ENCODE peak calls at places on chromosomes 5 and 9, in four cellular contexts. E is heart left ventricle, I is AG04450, N is lower lobe of right lung. L is an unnamed sample.

GRCh38 chr5:32712463-32713395 is 1.6 kb downstream of the NPR3 start:
- DNase-seq in E (no peak), I (no peak), N (no peak), L (no peak)

GRCh38 chr9:75185585-75186170 is 97.4 kb downstream of the OSTF1 start:
- DNase-seq in E (peak; percentile 25), I (no peak), N (peak; percentile 54), L (no peak)

GRCh38 chr9:33619666-33620404 is 95.8 kb downstream of the ANKRD18B start:
- DNase-seq in E (no peak), I (peak; percentile 88), N (no peak), L (no peak)

GRCh38 chr9:36486933-36487481 is 85.7 kb upstream of the MELK start:
- DNase-seq in E (peak; percentile 66), I (no peak), N (peak; percentile 74), L (peak; percentile 67)

GRCh38 chr5:173529861-173530260 is 86.6 kb downstream of the BOD1 start:
- DNase-seq in E (no peak), I (no peak), N (no peak), L (no peak)

GRCh38 chr5:92861531-92862285 is 719.3 kb downstream of the NR2F1-AS1 start:
- DNase-seq in E (no peak), I (no peak), N (no peak), L (no peak)

GRCh38 chr9:77731930-77732329 is 83.8 kb upstream of the GNA14 start:
- DNase-seq in E (no peak), I (no peak), N (no peak), L (no peak)

GRCh38 chr9:108565651-108566378 is 290.0 kb downstream of the ACTL7B start:
- DNase-seq in E (peak; percentile 29), I (peak; percentile 81), N (no peak), L (no peak)

GRCh38 chr5:176732736-176733585 is 77.4 kb upstream of the UNC5A start:
- DNase-seq in E (no peak), I (no peak), N (peak; percentile 15), L (peak; percentile 13)

GRCh38 chr9:101995231-101995630 is 256.8 kb upstream of the GRIN3A start:
- DNase-seq in E (no peak), I (no peak), N (no peak), L (no peak)

GRCh38 chr9:33620738-33621439 is 96.8 kb downstream of the ANKRD18B start:
- DNase-seq in E (no peak), I (peak; percentile 55), N (no peak), L (no peak)

GRCh38 chr5:106121972-106122605 is 1548.6 kb downstream of the EFNA5 start:
- DNase-seq in E (no peak), I (no peak), N (no peak), L (no peak)

GRCh38 chr5:151051066-151051930 is 29.5 kb downstream of the TNIP1 start:
- DNase-seq in E (peak; percentile 84), I (peak; percentile 43), N (peak; percentile 86), L (peak; percentile 78)

GRCh38 chr5:151051931-151052608 is 28.8 kb downstream of the TNIP1 start:
- DNase-seq in E (no peak), I (no peak), N (no peak), L (no peak)

GRCh38 chr5:151052834-151053233 is 28.0 kb downstream of the TNIP1 start:
- DNase-seq in E (no peak), I (no peak), N (no peak), L (no peak)

GRCh38 chr5:151047814-151048425 is 27.5 kb downstream of the GPX3 start:
- DNase-seq in E (no peak), I (no peak), N (no peak), L (peak; percentile 55)

DNA sequence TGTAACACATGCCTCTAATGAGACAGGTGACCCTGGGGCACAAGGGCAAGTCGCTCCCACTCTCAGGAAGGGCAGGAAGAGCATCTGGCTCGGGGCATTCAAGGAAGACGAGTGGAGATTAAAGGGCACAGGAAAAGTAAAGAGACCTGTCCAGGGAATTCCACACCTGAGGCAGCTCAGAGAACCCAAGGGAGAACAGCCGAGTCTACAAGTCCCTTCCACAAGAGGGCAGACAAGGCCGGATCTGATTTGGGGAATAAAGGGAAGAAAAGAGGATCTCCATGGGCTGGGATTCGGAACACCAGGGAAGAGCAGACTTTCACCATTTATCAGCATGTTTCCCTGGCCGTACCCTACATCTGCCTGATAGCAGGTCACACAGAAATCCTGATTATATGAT is 28.1 kb downstream of the GPX3 start:
- DNase-seq in E (no peak), I (no peak), N (no peak), L (peak; percentile 23)
- TF ChIP-seq CTCF in E (no peak), I (peak; percentile 43), N (no peak), L (peak; percentile 18)

GRCh38 chr5:115389074-115389798 is 92.8 kb upstream of the CCDC112 start:
- DNase-seq in E (no peak), I (no peak), N (no peak), L (no peak)
- H3K27ac ChIP-seq in E (no peak overlapping the region), I (no peak overlapping the region), N (no peak overlapping the region), L (no peak overlapping the region)

GRCh38 chr5:169574147-169574646 is 9.4 kb upstream of the SPDL1 start:
- DNase-seq in E (no peak), I (no peak), N (no peak), L (no peak)

GRCh38 chr5:169580964-169581363 is 2.6 kb upstream of the SPDL1 start:
- DNase-seq in E (no peak), I (no peak), N (no peak), L (no peak)

GRCh38 chr5:169581580-169582227 is 1.9 kb upstream of the SPDL1 start:
- DNase-seq in E (peak; percentile 40), I (no peak), N (no peak), L (peak; percentile 47)

GRCh38 chr5:169576181-169576598 is 7.4 kb upstream of the SPDL1 start:
- DNase-seq in E (no peak), I (peak; percentile 34), N (no peak), L (no peak)

GRCh38 chr5:169577966-169578365 is 5.6 kb upstream of the SPDL1 start:
- DNase-seq in E (no peak), I (no peak), N (no peak), L (no peak)
- TF ChIP-seq CTCF in E (peak; percentile 18), I (peak; percentile 25), N (peak; percentile 12), L (no peak)

GRCh38 chr9:128634111-128634510 is 22.5 kb downstream of the DYNC2I2 start:
- DNase-seq in E (no peak), I (no peak), N (no peak), L (peak; percentile 45)

GRCh38 chr9:128634651-128635262 is 21.9 kb downstream of the DYNC2I2 start:
- DNase-seq in E (peak; percentile 38), I (no peak), N (no peak), L (peak; percentile 65)

GRCh38 chr9:128636024-128636390 is 20.6 kb downstream of the DYNC2I2 start:
- DNase-seq in E (peak; percentile 76), I (no peak), N (peak; percentile 88), L (peak; percentile 97)

GRCh38 chr9:128636556-128637530 is 19.8 kb downstream of the DYNC2I2 start:
- DNase-seq in E (no peak), I (no peak), N (no peak), L (peak; percentile 57)

GRCh38 chr9:128635266-128636023 is 21.2 kb downstream of the DYNC2I2 start:
- DNase-seq in E (peak; percentile 86), I (peak; percentile 89), N (peak; percentile 95), L (peak; percentile 91)
- H3K27ac ChIP-seq in E (peak overlapping the region; percentile 93), I (peak overlapping the region; percentile 89), N (peak overlapping the region; percentile 97), L (peak overlapping the region; percentile 48)

GRCh38 chr9:15423328-15423985 is 781 bp downstream of the SNAPC3 start:
- DNase-seq in E (no peak), I (no peak), N (no peak), L (no peak)
- TF ChIP-seq CTCF in E (peak; percentile 11), I (peak; percentile 50), N (no peak), L (no peak)

GRCh38 chr5:80242849-80243248 is 13.0 kb downstream of the SERINC5 start:
- DNase-seq in E (no peak), I (no peak), N (no peak), L (no peak)

GRCh38 chr5:80246995-80247729 is 8.7 kb downstream of the SERINC5 start:
- DNase-seq in E (peak; percentile 48), I (no peak), N (peak; percentile 55), L (peak; percentile 59)

GRCh38 chr5:80240368-80240986 is 15.4 kb downstream of the SERINC5 start:
- DNase-seq in E (no peak), I (no peak), N (no peak), L (no peak)

GRCh38 chr5:80245986-80246781 is 9.7 kb downstream of the SERINC5 start:
- DNase-seq in E (no peak), I (no peak), N (no peak), L (no peak)

GRCh38 chr5:80243567-80243966 is 12.3 kb downstream of the SERINC5 start:
- DNase-seq in E (no peak), I (no peak), N (no peak), L (no peak)
- H3K27ac ChIP-seq in E (no peak overlapping the region), I (no peak overlapping the region), N (no peak overlapping the region), L (no peak overlapping the region)

DNA sequence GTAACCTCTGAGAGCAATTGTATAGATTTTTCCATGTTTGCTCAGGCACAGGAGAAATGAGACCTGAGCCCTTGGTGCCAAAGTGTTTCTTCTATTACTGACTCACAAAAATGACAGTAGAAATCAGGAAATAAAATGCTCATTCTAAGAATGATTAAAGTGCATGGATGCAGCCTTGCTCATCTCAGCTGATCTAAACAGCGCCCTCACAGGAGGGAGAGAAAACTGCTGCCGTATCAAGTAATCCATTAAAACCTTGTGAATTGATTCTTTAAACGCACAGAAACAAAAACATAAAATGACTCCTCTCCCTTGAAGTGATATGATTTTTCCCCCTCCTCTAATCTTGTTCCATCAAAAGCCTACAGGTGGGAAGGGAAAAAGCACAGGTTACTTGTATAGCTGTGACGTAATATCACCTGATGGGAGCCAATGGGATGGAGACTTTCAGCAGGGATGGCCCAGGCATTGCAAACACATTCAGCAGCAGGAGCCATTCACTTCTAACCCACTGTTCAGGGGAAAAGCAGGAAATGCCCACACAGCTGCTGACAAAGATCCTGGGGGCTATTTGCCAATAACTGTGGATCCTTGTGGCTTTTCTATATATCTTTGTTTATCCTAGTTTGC is 76.7 kb downstream of the PLCXD3 start:
- DNase-seq in E (no peak), I (no peak), N (no peak), L (no peak)
- TF ChIP-seq CTCF in E (peak; percentile 38), I (peak; percentile 52), N (no peak), L (peak; percentile 29)

DNA sequence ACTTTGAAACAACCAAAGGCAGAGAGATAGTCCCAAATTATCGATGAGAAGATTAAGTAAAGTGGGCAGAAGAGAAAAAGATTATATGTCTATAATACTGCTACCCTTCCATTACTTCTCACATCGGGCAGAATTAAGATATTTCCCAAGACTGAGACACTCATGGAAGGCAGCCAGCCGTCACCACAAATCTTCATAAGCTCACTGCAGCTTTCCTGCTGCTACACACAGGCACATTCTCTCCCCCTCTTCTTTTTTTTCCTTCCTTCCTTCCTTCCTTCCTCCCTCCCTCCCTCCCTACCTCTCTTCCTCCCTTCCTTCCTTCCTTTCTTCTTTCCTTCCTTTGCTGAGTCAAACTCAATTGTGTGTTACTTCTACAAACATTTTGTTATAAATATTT is 58.7 kb upstream of the SPATA31C2 start:
- DNase-seq in E (no peak), I (peak; percentile 23), N (no peak), L (no peak)
- H3K27ac ChIP-seq in E (no peak overlapping the region), I (no peak overlapping the region), N (no peak overlapping the region), L (no peak overlapping the region)

GRCh38 chr5:173639-174600 is 17.4 kb upstream of the LRRC14B start:
- DNase-seq in E (no peak), I (no peak), N (no peak), L (peak; percentile 31)

GRCh38 chr5:172421-172820 is 18.9 kb upstream of the LRRC14B start:
- DNase-seq in E (peak; percentile 6), I (no peak), N (no peak), L (no peak)

GRCh38 chr5:176296-176823 is 14.9 kb upstream of the LRRC14B start:
- DNase-seq in E (no peak), I (no peak), N (no peak), L (no peak)

GRCh38 chr5:172841-173251 is 18.4 kb upstream of the LRRC14B start:
- DNase-seq in E (no peak), I (no peak), N (no peak), L (peak; percentile 33)

GRCh38 chr5:174876-175465 is 16.3 kb upstream of the LRRC14B start:
- DNase-seq in E (no peak), I (no peak), N (no peak), L (peak; percentile 35)
- TF ChIP-seq CTCF in E (no peak), I (no peak), N (no peak), L (no peak)